ENCODE peak calls at places on chromosome 2, in four cellular contexts. H, N, L and I are unnamed samples.

GRCh38 chr2:160375037-160375436 is 118.6 kb downstream of the RBMS1 start:
- DNase-seq in N (no peak), H (no peak), L (no peak), I (no peak)

GRCh38 chr2:42010743-42011298 is 37.0 kb upstream of the PKDCC start:
- DNase-seq in L (no peak), H (no peak), N (no peak), I (no peak)

GRCh38 chr2:159615936-159616733 is at the start of gene BAZ2B:
- DNase-seq in N (peak), L (peak), H (peak), I (no peak)

GRCh38 chr2:100902833-100903405 is 83.0 kb downstream of the NPAS2 start:
- DNase-seq in H (peak), L (peak), N (no peak), I (peak)

GRCh38 chr2:116810071-116810470 is 1004.4 kb upstream of the DDX18 start:
- DNase-seq in N (no peak), H (no peak), L (no peak), I (peak)

GRCh38 chr2:223758131-223758840 is 79.1 kb downstream of the AP1S3 start:
- DNase-seq in N (no peak), L (no peak), H (no peak), I (no peak)

GRCh38 chr2:46260305-46260704 is 36.9 kb upstream of the EPAS1 start:
- DNase-seq in L (no peak), N (no peak), H (no peak), I (no peak)

GRCh38 chr2:4214444-4215295 is 511.3 kb downstream of the DCDC2C start:
- DNase-seq in N (no peak), L (no peak), H (no peak), I (no peak)

GRCh38 chr2:196750291-196750923 is 49.1 kb downstream of the GTF3C3 start:
- DNase-seq in H (no peak), L (no peak), N (no peak), I (no peak)

GRCh38 chr2:27729614-27730013 is 41.9 kb upstream of the MRPL33 start:
- DNase-seq in N (no peak), H (no peak), L (no peak), I (no peak)

GRCh38 chr2:157264099-157264498 is 6.6 kb downstream of the GALNT5 start:
- DNase-seq in N (no peak), L (no peak), H (no peak), I (no peak)
- TF ChIP-seq POLR2AphosphoS5 in N (no peak), L (no peak), H (no peak), I (no peak)

GRCh38 chr2:73999881-74000597 is 15.3 kb downstream of the TET3 start:
- DNase-seq in N (no peak), H (no peak), L (no peak), I (no peak)

GRCh38 chr2:73997813-73998212 is 13.1 kb downstream of the TET3 start:
- DNase-seq in N (no peak), H (no peak), L (no peak), I (no peak)

GRCh38 chr2:73998933-73999332 is 14.2 kb downstream of the TET3 start:
- DNase-seq in N (no peak), H (no peak), L (no peak), I (no peak)

GRCh38 chr2:73995810-73996209 is 11.1 kb downstream of the TET3 start:
- DNase-seq in N (peak), L (no peak), H (no peak), I (no peak)

DNA sequence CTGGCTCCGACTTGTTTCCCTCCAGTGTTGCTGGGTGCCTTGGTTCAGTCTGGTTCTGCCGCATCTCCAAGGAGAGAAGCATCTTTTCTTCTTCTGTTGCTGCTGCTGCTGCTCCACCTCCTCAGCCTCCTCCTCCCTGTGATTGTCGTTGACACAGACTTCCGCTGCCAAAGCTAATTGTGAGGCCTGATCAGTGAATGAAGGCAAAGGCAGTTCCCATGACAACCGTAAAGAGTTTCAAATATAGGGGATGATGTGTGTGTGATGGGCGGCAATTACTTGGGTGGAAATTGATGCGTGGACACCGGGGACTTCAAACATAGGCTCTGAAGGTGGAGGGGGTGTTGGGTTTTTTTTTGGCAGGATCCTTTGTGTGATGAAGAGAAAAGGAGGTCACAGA is 13.7 kb downstream of the TET3 start:
- DNase-seq in L (no peak), N (no peak), H (no peak), I (no peak)
- TF ChIP-seq TCF7L2 in L (no peak), N (no peak), H (no peak), I (no peak)

GRCh38 chr2:47695800-47696477 is 87.0 kb upstream of the MSH6 start:
- DNase-seq in L (no peak), N (no peak), H (no peak), I (no peak)

GRCh38 chr2:47699533-47700215 is 83.3 kb upstream of the MSH6 start:
- DNase-seq in H (no peak), N (no peak), L (no peak), I (no peak)

GRCh38 chr2:47696478-47696831 is 86.5 kb upstream of the MSH6 start:
- DNase-seq in H (no peak), N (no peak), L (no peak), I (no peak)

DNA sequence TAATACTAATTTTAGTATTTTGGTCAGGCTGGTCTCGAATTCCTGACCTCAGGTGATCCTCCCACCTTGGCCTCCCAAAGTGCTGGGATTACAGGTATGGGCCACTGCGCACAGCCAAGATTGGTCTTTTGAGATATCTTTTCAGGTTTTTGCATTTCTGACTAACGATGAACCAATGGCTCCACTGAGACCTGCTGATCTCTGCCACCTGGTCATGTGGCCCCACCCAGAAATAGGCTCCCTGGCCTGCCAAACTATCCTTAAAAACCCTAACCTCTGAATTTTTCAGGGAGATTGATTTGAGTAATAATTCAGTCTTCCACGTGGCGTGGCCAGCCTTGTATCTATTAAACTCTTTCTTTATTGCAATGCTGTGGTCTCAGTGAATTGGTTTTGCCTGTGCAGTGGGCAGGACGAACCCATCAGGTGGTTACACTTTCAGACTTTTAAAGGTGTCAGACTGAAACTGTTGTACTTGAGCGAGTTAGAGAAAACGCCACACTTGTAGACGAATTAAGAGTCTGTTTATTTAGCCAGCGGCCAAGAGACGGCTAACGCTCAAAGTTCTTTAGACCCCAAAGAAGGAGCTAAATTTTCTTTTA is 85.8 kb upstream of the MSH6 start:
- DNase-seq in H (no peak), N (no peak), L (no peak), I (no peak)
- TF ChIP-seq POLR2AphosphoS5 in H (no peak), N (no peak), L (no peak), I (no peak)

GRCh38 chr2:173876833-173877413 is 88.2 kb downstream of the SP3 start:
- DNase-seq in N (no peak), H (no peak), L (no peak), I (no peak)

GRCh38 chr2:173880561-173880960 is 84.6 kb downstream of the SP3 start:
- DNase-seq in N (no peak), H (no peak), L (no peak), I (no peak)

GRCh38 chr2:173881886-173882285 is 83.3 kb downstream of the SP3 start:
- DNase-seq in N (no peak), H (no peak), L (no peak), I (no peak)

GRCh38 chr2:173884403-173884802 is 80.8 kb downstream of the SP3 start:
- DNase-seq in N (peak), H (peak), L (peak), I (peak)

DNA sequence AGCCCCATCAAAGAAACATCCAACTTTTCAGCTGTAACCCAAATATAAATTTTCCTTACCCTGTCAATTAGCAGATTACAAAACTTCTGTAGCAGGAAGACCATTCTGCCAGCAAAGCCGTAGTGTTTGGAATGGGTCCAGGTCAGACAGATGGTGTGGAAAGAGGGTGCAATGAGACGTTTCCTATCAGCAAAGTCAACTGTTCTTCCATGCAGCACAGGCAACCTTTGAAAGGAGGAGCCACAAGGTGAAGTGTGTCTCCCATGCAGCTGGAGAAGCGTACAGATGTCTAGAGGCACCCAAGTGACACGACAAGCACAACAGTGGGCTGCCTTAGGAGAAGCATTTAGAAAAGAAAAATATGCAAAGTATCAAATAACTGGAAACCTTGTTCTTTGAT is 83.7 kb downstream of the SP3 start:
- DNase-seq in L (no peak), H (no peak), N (no peak), I (no peak)
- TF ChIP-seq TCF7L2 in L (no peak), H (no peak), N (no peak), I (no peak)

GRCh38 chr2:98730053-98730850 is 680 bp downstream of the MGAT4A start:
- DNase-seq in H (no peak), L (peak), N (no peak), I (no peak)
- TF ChIP-seq POLR2AphosphoS5 in H (no peak), L (no peak), N (no peak), I (no peak)

GRCh38 chr2:164794432-164795231 is 47.0 kb downstream of the COBLL1 start:
- DNase-seq in N (no peak), H (no peak), L (no peak), I (no peak)

GRCh38 chr2:164793531-164793930 is 48.1 kb downstream of the COBLL1 start:
- DNase-seq in N (no peak), H (no peak), L (no peak), I (no peak)

GRCh38 chr2:164800572-164800971 is 41.1 kb downstream of the COBLL1 start:
- DNase-seq in L (no peak), N (no peak), H (no peak), I (no peak)

GRCh38 chr2:164792316-164793127 is 49.1 kb downstream of the COBLL1 start:
- DNase-seq in N (no peak), L (no peak), H (no peak), I (no peak)

DNA sequence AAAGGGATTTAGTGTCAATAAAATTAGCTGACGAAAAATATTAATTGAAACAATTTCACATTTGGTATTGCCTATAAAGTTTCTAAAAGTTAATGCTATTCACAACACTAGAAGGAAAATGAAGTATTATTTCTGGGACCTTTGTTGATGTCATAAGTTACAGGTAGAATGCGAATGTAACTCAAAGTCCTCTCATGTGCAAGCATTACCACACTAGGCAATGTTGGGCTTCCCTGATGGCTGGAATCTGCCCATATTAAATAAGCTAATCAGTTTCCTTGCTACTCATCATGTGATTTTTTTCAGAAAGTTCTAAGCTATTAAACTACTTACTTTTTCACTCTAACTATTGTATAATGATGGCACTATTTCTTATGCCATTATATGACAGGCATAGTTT is 44.6 kb downstream of the COBLL1 start:
- DNase-seq in N (no peak), H (no peak), L (no peak), I (no peak)
- TF ChIP-seq TCF7L2 in N (no peak), H (no peak), L (no peak), I (no peak)

GRCh38 chr2:23465982-23466381 is 81.0 kb downstream of the KLHL29 start:
- DNase-seq in L (no peak), H (no peak), N (no peak), I (no peak)
- TF ChIP-seq POLR2AphosphoS5 in L (no peak), H (no peak), N (no peak), I (no peak)

GRCh38 chr2:37796481-37796880 is 125.0 kb upstream of the CDC42EP3 start:
- DNase-seq in H (no peak), L (no peak), N (no peak), I (no peak)

GRCh38 chr2:37794717-37795116 is 123.3 kb upstream of the CDC42EP3 start:
- DNase-seq in H (no peak), L (no peak), N (no peak), I (no peak)

GRCh38 chr2:37795456-37795855 is 124.0 kb upstream of the CDC42EP3 start:
- DNase-seq in N (no peak), H (no peak), L (no peak), I (no peak)

GRCh38 chr2:37797081-37797480 is 125.6 kb upstream of the CDC42EP3 start:
- DNase-seq in L (no peak), N (no peak), H (no peak), I (no peak)

DNA sequence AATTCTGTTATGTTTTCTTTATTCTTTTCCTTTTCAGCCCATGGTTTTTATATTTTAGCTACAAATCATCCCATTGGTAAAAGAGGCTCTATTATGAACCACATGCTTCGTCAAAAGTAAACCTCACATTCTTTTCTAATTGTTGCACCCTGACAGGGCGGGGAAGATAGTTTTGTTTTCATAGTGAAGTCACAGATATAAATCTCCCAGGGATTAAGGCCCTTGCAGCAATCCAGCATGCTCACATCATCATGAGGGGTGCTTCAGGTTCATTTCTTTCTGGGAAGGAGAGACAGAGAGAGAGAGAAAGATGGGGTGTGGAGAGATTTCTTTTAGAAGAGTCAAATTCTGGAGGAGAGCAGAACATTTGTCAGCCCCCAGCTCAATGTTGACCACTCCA is 124.5 kb upstream of the CDC42EP3 start:
- DNase-seq in H (no peak), N (no peak), L (no peak), I (no peak)
- TF ChIP-seq TCF7L2 in H (no peak), N (no peak), L (no peak), I (no peak)

GRCh38 chr2:14234911-14235310 is 397.6 kb upstream of the LRATD1 start:
- DNase-seq in L (no peak), N (no peak), H (no peak), I (no peak)

GRCh38 chr2:14231499-14231898 is 401.0 kb upstream of the LRATD1 start:
- DNase-seq in L (no peak), H (no peak), N (no peak), I (no peak)

GRCh38 chr2:14237902-14238301 is 394.6 kb upstream of the LRATD1 start:
- DNase-seq in N (no peak), L (no peak), H (no peak), I (no peak)

GRCh38 chr2:14235667-14236066 is 396.9 kb upstream of the LRATD1 start:
- DNase-seq in N (no peak), L (no peak), H (no peak), I (no peak)

DNA sequence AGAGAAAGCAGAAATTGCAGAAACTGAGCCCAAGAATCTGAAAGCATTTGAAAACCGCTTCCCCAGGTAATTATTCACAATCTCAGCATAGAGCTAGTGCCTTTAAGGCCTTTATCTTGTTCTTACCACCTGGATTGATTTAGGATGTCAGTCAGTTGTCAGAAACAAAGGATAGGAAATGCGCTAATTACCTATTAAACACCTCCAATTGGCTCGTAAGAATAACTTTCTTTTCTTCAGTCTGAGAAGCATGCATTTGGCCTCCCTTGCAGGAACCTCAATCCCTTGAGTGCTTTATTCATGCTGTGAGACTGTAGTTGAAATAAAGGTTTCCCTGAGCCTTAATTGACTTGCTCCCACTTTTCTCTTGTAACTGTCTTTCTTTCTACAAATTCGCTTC is 400.3 kb upstream of the LRATD1 start:
- DNase-seq in H (no peak), N (no peak), L (no peak), I (no peak)
- TF ChIP-seq POLR2AphosphoS5 in H (no peak), N (no peak), L (no peak), I (no peak)